ENCODE peak calls at places on chromosomes 16 and 17, in four cellular contexts. K is mammary epithelial cell, S is colonic mucosa, L is uterus. R is an unnamed sample.

GRCh38 chr17:75565066-75565465 is 22.5 kb upstream of the MYO15B start:
- DNase-seq in K (peak), S (no peak), L (no peak), R (no peak)

GRCh38 chr16:14420721-14421488 is 209.2 kb downstream of the PARN start:
- DNase-seq in K (no peak), S (no peak), L (no peak), R (no peak)

GRCh38 chr16:9125658-9126492 is 34.4 kb downstream of the HAPSTR1 start:
- DNase-seq in K (no peak), S (no peak), L (no peak), R (no peak)

GRCh38 chr16:54286330-54287017 is at the start of gene IRX3:
- DNase-seq in K (peak), S (no peak), L (peak), R (no peak)

GRCh38 chr17:13265306-13265705 is 247.5 kb upstream of the ELAC2 start:
- DNase-seq in K (no peak), S (no peak), L (no peak), R (no peak)

GRCh38 chr17:48391460-48391859 is 38.6 kb downstream of the SKAP1 start:
- DNase-seq in K (no peak), S (no peak), L (no peak), R (no peak)

GRCh38 chr17:32261937-32262510 is 3.6 kb upstream of the RHBDL3 start:
- DNase-seq in K (no peak), S (no peak), L (no peak), R (no peak)

GRCh38 chr17:80596760-80597608 is 52.3 kb downstream of the RPTOR start:
- DNase-seq in K (peak), S (no peak), L (no peak), R (no peak)

GRCh38 chr16:87244646-87245197 is 72.5 kb downstream of the C16orf95 start:
- DNase-seq in K (no peak), S (no peak), L (no peak), R (no peak)

GRCh38 chr16:84234656-84235285 is 5.0 kb downstream of the KCNG4 start:
- DNase-seq in K (no peak), S (no peak), L (peak), R (no peak)

GRCh38 chr17:73500414-73500999 is 143.7 kb downstream of the SDK2 start:
- DNase-seq in K (no peak), S (no peak), L (no peak), R (no peak)

GRCh38 chr16:27314986-27315332 is 1.2 kb downstream of the IL4R start:
- DNase-seq in K (no peak), S (no peak), L (no peak), R (no peak)

GRCh38 chr16:85451646-85452363 is 161.3 kb upstream of the GSE1 start:
- DNase-seq in K (no peak), S (no peak), L (no peak), R (no peak)

GRCh38 chr17:81388612-81389367 is 6.5 kb upstream of the BAHCC1 start:
- DNase-seq in K (no peak), S (no peak), L (no peak), R (no peak)

GRCh38 chr16:86296263-86296662 is 214.1 kb upstream of the FOXF1 start:
- DNase-seq in K (no peak), S (no peak), L (no peak), R (no peak)

GRCh38 chr16:72400257-72401078 is 228.5 kb upstream of the PMFBP1 start:
- DNase-seq in K (peak), S (peak), L (no peak), R (no peak)

GRCh38 chr16:19375561-19376158 is 42.0 kb upstream of the TMC5 start:
- DNase-seq in K (peak), S (peak), L (peak), R (no peak)

GRCh38 chr17:7579839-7580630 is 597 bp downstream of the CD68 start:
- DNase-seq in K (no peak), S (no peak), L (no peak), R (no peak)

DNA sequence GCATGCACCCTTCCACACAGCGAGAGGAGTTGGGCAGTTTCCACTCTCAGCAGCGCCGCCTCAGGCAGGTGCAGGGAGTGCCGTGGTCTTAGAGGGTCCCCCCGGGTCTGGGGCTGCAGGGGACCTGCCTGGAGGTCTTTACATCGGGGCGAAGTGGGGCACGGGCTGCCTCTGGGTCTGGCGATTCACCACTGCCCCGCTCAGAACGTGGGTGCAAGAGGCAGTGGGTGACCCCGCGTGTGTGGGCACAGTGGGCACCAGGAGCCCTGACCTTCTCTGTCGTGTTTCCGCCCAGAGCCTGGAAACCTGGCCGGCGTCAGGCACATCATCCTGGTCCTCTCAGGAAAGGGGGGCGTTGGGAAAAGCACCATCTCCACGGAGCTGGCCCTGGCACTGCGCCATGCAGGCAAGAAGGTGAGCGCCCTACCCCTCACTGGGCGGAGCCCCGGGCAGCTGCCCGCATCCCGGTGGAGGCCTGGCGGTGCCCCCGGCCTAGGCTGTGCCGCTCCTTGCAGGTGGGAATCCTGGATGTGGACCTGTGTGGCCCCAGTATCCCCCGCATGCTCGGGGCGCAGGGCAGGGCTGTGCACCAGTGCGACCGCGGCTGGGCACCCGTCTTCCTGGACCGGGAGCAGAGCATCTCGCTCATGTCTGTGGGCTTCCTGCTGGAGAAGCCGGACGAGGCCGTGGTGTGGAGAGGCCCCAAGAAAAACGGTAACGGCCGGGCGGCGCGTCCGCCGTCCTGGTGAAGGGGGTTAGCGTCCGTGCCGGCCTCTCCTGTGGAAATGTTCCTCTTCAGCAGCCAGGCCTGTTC is 3.7 kb downstream of the NUBP2 start:
- DNase-seq in K (no peak), S (peak), L (no peak), R (no peak)
- TF ChIP-seq CTCF in K (no peak), S (no peak), L (no peak), R (no peak)

GRCh38 chr17:65117384-65118035 is 19.7 kb upstream of the RGS9 start:
- DNase-seq in K (no peak), S (no peak), L (no peak), R (no peak)

GRCh38 chr17:65123757-65124675 is 13.2 kb upstream of the RGS9 start:
- DNase-seq in K (no peak), S (peak), L (no peak), R (no peak)

GRCh38 chr17:65121916-65122821 is 15.0 kb upstream of the RGS9 start:
- DNase-seq in K (no peak), S (no peak), L (no peak), R (no peak)

GRCh38 chr17:65121368-65121767 is 15.8 kb upstream of the RGS9 start:
- DNase-seq in K (no peak), S (no peak), L (no peak), R (no peak)

GRCh38 chr17:65122836-65123756 is 14.1 kb upstream of the RGS9 start:
- DNase-seq in K (peak), S (peak), L (peak), R (peak)
- H3K27ac ChIP-seq in K (peak), S (peak), L (peak), R (peak)

GRCh38 chr17:750431-751037 is 1.5 kb downstream of the GEMIN4 start:
- DNase-seq in K (no peak), S (no peak), L (no peak), R (no peak)

GRCh38 chr17:751269-752001 is 629 bp downstream of the GEMIN4 start:
- DNase-seq in K (peak), S (peak), L (no peak), R (no peak)

GRCh38 chr17:752002-752619 is at the start of gene GEMIN4:
- DNase-seq in K (peak), S (peak), L (peak), R (peak)

GRCh38 chr17:753407-753806 is 1.3 kb upstream of the GEMIN4 start:
- DNase-seq in K (no peak), S (no peak), L (no peak), R (no peak)

DNA sequence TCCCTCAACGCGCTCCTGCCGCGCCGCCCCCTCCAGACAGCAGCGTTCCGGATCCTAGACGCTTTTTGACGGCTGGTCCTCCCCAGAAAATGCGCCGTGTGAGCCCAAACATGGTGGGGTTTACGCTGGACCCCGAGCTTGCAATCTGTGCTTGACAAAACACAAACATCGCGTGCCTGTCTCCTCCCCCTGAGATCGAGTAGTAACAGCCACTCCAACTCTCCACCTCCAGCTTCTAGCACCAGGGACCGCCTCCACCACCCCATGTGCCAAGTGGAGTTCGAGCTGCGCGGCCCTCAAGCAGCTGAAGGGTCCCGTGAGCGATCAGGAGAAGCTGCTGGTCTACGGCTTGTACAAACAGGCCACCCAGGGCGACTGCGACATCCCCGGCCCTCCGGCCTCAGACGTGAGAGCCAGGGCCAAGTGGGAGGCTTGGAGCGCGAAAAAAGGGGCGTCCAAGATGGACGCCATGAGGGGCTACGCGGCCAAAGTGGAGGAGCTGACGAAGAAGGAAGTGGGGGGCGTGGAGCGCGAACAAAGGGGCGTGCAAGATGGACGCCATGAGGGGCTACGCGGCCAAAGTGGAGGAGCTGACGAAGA is 656 bp upstream of the GEMIN4 start:
- DNase-seq in K (no peak), S (peak), L (peak), R (peak)
- TF ChIP-seq CTCF in K (no peak), S (no peak), L (no peak), R (no peak)

GRCh38 chr17:45290269-45290765 is 26.5 kb downstream of the MAP3K14 start:
- DNase-seq in K (no peak), S (no peak), L (no peak), R (no peak)
- H3K27ac ChIP-seq in K (no peak), S (peak), L (no peak), R (no peak)

GRCh38 chr16:89062389-89063345 is 31.0 kb upstream of the ACSF3 start:
- DNase-seq in K (no peak), S (no peak), L (no peak), R (no peak)
- TF ChIP-seq CTCF in K (no peak), S (no peak), L (no peak), R (no peak)

DNA sequence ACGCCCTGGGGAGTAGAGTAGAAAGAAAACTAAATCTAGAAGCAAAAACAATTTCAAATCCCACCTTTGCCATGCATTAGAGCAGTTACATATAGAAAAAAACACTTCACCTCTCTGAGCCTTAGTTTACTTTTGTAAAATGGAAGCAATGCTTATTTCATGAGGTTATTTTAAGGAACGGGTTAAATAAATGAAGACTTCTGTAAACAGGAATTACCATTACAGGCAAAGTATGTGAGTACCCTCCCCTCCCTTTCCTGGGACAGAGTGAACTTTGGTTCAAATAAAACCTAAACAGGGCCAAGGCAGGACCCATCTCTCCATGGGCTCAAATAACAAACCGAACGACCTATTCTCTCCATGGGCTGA is 4.5 kb upstream of the KRT15 start:
- DNase-seq in K (no peak), S (no peak), L (no peak), R (no peak)
- H3K27ac ChIP-seq in K (peak), S (peak), L (no peak), R (no peak)

GRCh38 chr16:523097-523741 is 4.3 kb upstream of the CAPN15 start:
- DNase-seq in K (no peak), S (no peak), L (no peak), R (no peak)

GRCh38 chr16:519841-520687 is 7.4 kb upstream of the CAPN15 start:
- DNase-seq in K (no peak), S (no peak), L (no peak), R (no peak)

GRCh38 chr16:522320-523096 is 5.0 kb upstream of the CAPN15 start:
- DNase-seq in K (no peak), S (no peak), L (no peak), R (no peak)

GRCh38 chr16:520847-521246 is 6.7 kb upstream of the CAPN15 start:
- DNase-seq in K (no peak), S (no peak), L (no peak), R (no peak)

GRCh38 chr16:521381-522210 is 5.9 kb upstream of the CAPN15 start:
- DNase-seq in K (no peak), S (peak), L (no peak), R (no peak)
- TF ChIP-seq CTCF in K (peak), S (peak), L (no peak), R (no peak)